ENCODE peak calls at places on chromosome 7, in five cellular contexts. D, E, J, Y and C are unnamed samples.

GRCh38 chr7:151130741-151131157 is 36.7 kb downstream of the GBX1 start:
- DNase-seq in J (no peak), Y (no peak), E (no peak), D (no peak), C (no peak)

GRCh38 chr7:30169585-30169978 is 34.8 kb downstream of the MTURN start:
- DNase-seq in Y (no peak), J (no peak), E (no peak), D (no peak), C (no peak)

GRCh38 chr7:121323934-121324333 is 4.9 kb upstream of the WNT16 start:
- DNase-seq in E (no peak), Y (no peak), J (no peak), D (no peak), C (no peak)

GRCh38 chr7:10429516-10429915 is 544.2 kb upstream of the PHF14 start:
- DNase-seq in D (no peak), J (no peak), Y (no peak), E (no peak), C (no peak)

GRCh38 chr7:44394636-44395035 is 69.2 kb upstream of the CAMK2B start:
- DNase-seq in D (no peak), J (no peak), E (no peak), Y (peak), C (no peak)

GRCh38 chr7:32618987-32619386 is 123.7 kb downstream of the AVL9 start:
- DNase-seq in E (no peak), D (no peak), J (no peak), Y (no peak), C (no peak)

GRCh38 chr7:26365077-26365896 is 73.6 kb downstream of the SNX10 start:
- DNase-seq in D (peak), E (peak), J (peak), Y (peak), C (peak)

GRCh38 chr7:137423321-137423720 is 79.8 kb upstream of the PTN start:
- DNase-seq in Y (no peak), J (no peak), D (no peak), E (no peak), C (no peak)

GRCh38 chr7:22394739-22395138 is 37.8 kb upstream of the RAPGEF5 start:
- DNase-seq in D (no peak), E (no peak), Y (no peak), J (no peak), C (no peak)

GRCh38 chr7:38675500-38676106 is 44.4 kb upstream of the AMPH start:
- DNase-seq in D (no peak), J (no peak), Y (peak), E (no peak), C (no peak)

GRCh38 chr7:104816537-104816936 is 197.5 kb upstream of the KMT2E start:
- DNase-seq in Y (no peak), E (no peak), D (no peak), J (no peak), C (no peak)

GRCh38 chr7:100093925-100094486 is 5.2 kb downstream of the COPS6 start:
- DNase-seq in D (no peak), E (no peak), J (no peak), Y (no peak), C (no peak)

GRCh38 chr7:73844848-73845460 is 2.6 kb upstream of the METTL27 start:
- DNase-seq in Y (no peak), J (no peak), D (no peak), E (no peak), C (no peak)

GRCh38 chr7:133252858-133253521 is at the start of gene EXOC4:
- DNase-seq in Y (peak), E (peak), D (peak), J (peak), C (peak)

GRCh38 chr7:64618785-64619456 is 47.0 kb upstream of the ZNF107 start:
- DNase-seq in E (peak), Y (no peak), D (peak), J (peak), C (peak)

GRCh38 chr7:120603366-120603765 is 254.6 kb downstream of the TSPAN12 start:
- DNase-seq in D (no peak), E (no peak), J (no peak), Y (no peak), C (no peak)

GRCh38 chr7:17870406-17870805 is 69.9 kb downstream of the SNX13 start:
- DNase-seq in Y (no peak), J (no peak), E (no peak), D (no peak), C (no peak)

GRCh38 chr7:24328050-24328449 is 44.1 kb downstream of the NPY start:
- DNase-seq in D (no peak), E (no peak), J (no peak), Y (no peak), C (no peak)

GRCh38 chr7:20228654-20229053 is 11.5 kb upstream of the MACC1 start:
- DNase-seq in E (peak), Y (no peak), D (no peak), J (no peak), C (no peak)

GRCh38 chr7:92778972-92779371 is 57.4 kb downstream of the CDK6 start:
- DNase-seq in Y (no peak), D (peak), E (no peak), J (peak), C (no peak)

GRCh38 chr7:75596727-75597614 is 104.9 kb downstream of the SPDYE5 start:
- DNase-seq in J (peak), Y (no peak), D (no peak), E (no peak), C (no peak)

GRCh38 chr7:75595766-75596165 is 103.6 kb downstream of the SPDYE5 start:
- DNase-seq in J (no peak), Y (no peak), D (no peak), E (no peak), C (no peak)

GRCh38 chr7:75601539-75601938 is 109.4 kb downstream of the SPDYE5 start:
- DNase-seq in J (no peak), E (no peak), Y (no peak), D (no peak), C (no peak)

GRCh38 chr7:75604408-75604807 is 112.3 kb downstream of the SPDYE5 start:
- DNase-seq in J (no peak), D (no peak), E (no peak), Y (no peak), C (no peak)

GRCh38 chr7:75599244-75599771 is 107.2 kb downstream of the SPDYE5 start:
- DNase-seq in Y (peak), D (no peak), J (no peak), E (no peak), C (peak)
- TF ChIP-seq CTCF in Y (peak), D (no peak), J (no peak), E (no peak), C (no peak)

GRCh38 chr7:520503-521161 is 986 bp upstream of the PDGFA start:
- DNase-seq in D (no peak), Y (no peak), J (no peak), E (peak), C (no peak)
- TF ChIP-seq CTCF in D (no peak), Y (no peak), J (peak), E (peak), C (no peak)

GRCh38 chr7:3931843-3932242 is 630.8 kb downstream of the SDK1 start:
- DNase-seq in Y (no peak), D (no peak), J (no peak), E (no peak), C (no peak)
- TF ChIP-seq CTCF in Y (no peak), D (no peak), J (no peak), E (no peak), C (no peak)

GRCh38 chr7:3165681-3166580 is 122.3 kb upstream of the CARD11 start:
- DNase-seq in D (no peak), E (no peak), J (no peak), Y (no peak), C (no peak)

GRCh38 chr7:3168370-3168769 is 124.7 kb upstream of the CARD11 start:
- DNase-seq in D (no peak), J (no peak), E (no peak), Y (no peak), C (no peak)

GRCh38 chr7:3168869-3169268 is 125.2 kb upstream of the CARD11 start:
- DNase-seq in J (no peak), D (no peak), Y (no peak), E (no peak), C (no peak)

GRCh38 chr7:3162286-3162685 is 118.6 kb upstream of the CARD11 start:
- DNase-seq in J (no peak), Y (no peak), E (no peak), D (no peak), C (no peak)

DNA sequence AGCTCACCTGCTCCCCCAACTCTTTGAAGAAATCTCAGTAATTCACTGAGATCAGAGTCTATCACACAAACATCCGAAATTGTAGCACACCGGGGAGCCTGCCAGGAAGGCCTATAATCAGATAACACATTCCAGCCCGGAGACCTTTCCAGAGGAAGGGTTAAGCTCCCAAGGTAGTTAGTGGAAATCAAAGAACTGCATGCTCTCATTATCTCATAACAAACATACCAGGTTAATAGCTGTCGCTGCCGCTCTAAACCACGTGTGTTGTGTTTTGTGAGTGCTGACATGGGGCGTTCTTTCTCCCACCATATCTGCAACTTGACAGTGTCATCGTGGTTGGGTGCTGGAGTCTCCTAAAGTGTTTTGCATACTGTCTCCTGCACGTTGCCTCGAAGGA is 120.7 kb upstream of the CARD11 start:
- DNase-seq in J (no peak), E (peak), D (no peak), Y (no peak), C (no peak)
- TF ChIP-seq CTCF in J (no peak), E (no peak), D (no peak), Y (no peak), C (no peak)

DNA sequence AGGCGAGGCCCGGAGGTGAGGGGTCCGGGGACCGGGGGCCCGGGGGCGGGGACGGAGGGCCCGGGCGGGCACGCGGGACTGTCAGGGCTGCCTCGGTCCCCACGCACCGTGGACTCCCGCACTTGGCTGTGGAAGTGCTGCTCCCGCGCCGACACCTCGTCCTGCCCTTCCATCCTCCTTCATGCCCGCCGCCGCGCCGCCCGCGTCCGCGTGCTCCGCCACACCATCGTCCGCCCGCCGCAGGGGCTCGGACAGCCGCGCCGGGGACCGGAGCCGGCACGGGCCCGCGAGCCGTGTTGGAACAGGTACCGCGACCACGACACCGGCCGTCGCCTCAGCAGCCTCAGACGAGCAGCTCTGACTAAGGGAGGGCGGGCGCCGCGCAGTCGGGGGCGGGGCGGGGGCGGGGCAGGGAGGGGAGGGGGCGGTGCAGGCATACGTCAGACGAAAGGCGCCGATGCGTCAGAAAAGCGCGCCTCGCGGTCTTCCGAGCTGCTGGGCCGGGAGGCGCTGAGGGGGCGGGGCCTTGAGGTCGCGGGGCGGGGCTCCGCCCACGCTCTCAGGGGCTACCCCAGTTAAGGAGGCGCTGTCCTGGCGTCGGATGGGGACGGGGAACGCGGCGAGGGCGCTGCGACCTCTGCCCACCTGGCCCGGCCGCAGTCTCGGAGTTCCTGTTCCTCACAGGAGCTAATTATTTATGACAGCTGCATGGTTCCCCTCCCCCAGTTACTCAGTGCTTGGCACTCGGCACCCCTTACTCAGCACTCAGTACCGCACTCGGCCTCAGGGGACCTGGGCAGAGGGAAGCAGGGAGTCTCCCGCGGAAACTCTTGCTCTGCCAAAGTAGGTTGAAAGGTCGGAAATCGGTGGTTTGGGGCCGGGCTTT is at the start of gene LMBR1:
- DNase-seq in J (peak), Y (peak), D (peak), E (peak), C (peak)
- TF ChIP-seq CTCF in J (peak), Y (peak), D (peak), E (peak), C (peak)

GRCh38 chr7:36037121-36037662 is 115.9 kb upstream of the EEPD1 start:
- DNase-seq in J (no peak), Y (no peak), E (peak), D (no peak), C (peak)

GRCh38 chr7:36039243-36039642 is 113.8 kb upstream of the EEPD1 start:
- DNase-seq in D (no peak), J (no peak), E (no peak), Y (no peak), C (no peak)

GRCh38 chr7:36039671-36040070 is 113.4 kb upstream of the EEPD1 start:
- DNase-seq in Y (no peak), J (no peak), D (no peak), E (no peak), C (no peak)

GRCh38 chr7:36036590-36036989 is 116.5 kb upstream of the EEPD1 start:
- DNase-seq in E (no peak), D (no peak), Y (no peak), J (no peak), C (no peak)

DNA sequence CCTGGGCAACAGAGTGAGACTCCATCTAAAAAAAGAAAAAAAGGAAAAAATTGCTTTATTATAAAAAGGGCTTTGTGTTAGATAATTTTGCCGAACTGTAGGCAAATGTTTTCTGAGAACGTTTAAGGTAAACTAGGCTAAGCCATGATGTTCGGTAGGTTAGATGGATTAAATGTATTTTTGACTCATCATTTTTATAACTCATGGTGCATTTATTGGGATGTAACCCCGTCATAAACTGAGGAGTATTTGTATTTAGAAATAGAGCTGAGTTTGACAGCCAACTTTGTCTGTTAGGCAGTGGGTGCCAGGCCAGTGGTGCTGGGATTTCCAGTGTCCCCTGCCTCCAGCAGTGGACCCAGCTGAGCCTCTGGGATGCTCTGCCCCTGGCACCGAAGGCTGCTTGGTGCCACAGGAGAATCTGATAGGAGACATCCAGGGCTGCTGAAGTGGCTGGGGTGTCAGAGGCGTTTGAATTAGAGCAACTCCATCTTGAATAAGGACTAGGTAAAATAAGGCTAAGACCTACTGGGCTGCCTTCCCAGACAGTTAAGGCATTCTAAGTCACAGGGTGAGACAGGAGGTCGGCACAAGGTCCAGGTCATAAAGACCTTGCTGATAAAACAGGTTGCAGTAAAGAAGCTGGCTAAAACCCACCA is 114.9 kb upstream of the EEPD1 start:
- DNase-seq in J (no peak), D (no peak), Y (no peak), E (no peak), C (no peak)
- TF ChIP-seq CTCF in J (no peak), D (no peak), Y (no peak), E (no peak), C (no peak)

GRCh38 chr7:79548616-79549206 is 95.2 kb upstream of the MAGI2 start:
- DNase-seq in Y (no peak), D (no peak), J (no peak), E (no peak), C (no peak)
- TF ChIP-seq CTCF in Y (peak), D (no peak), J (no peak), E (no peak), C (no peak)

GRCh38 chr7:156156734-156157408 is 344.6 kb upstream of the SHH start:
- DNase-seq in E (peak), J (no peak), Y (no peak), D (no peak), C (peak)
- TF ChIP-seq CTCF in E (peak), J (peak), Y (peak), D (no peak), C (peak)

GRCh38 chr7:135710417-135711138 is 17.4 kb downstream of the SLC13A4 start:
- DNase-seq in D (no peak), E (peak), Y (no peak), J (no peak), C (peak)
- TF ChIP-seq CTCF in D (peak), E (peak), Y (no peak), J (peak), C (peak)

GRCh38 chr7:16785316-16785715 is 19.5 kb downstream of the AGR2 start:
- DNase-seq in Y (no peak), J (no peak), D (no peak), E (no peak), C (no peak)
- TF ChIP-seq CTCF in Y (no peak), J (no peak), D (no peak), E (no peak), C (no peak)